ENCODE peak calls at places on chromosomes 3 and 15, in six cellular contexts. M is nephron progenitor cell; Y is activated naive CD8-positive, alpha-beta T cell treated with anti-CD3 and anti-CD28 coated beads, Interleukin-2, amount 50 U/mL, for 24 hours; E is stimulated activated CD4-positive, alpha-beta T cell treated with anti-CD3 and anti-CD28 coated beads, Interleukin-1b, Interleukin-23, amount 100 ng/mL, for 1 hour; V is mucosa of descending colon; P is A172. G is an unnamed sample.

GRCh38 chr15:95825198-95825597 is 505.3 kb upstream of the NR2F2 start:
- DNase-seq in M (no peak), Y (no peak), E (no peak), V (no peak), P (no peak), G (no peak)

GRCh38 chr3:63900459-63900858 is 11.7 kb downstream of the SCAANT1 start:
- DNase-seq in M (no peak), Y (no peak), E (no peak), V (no peak), P (no peak), G (no peak)

GRCh38 chr15:62711691-62712454 is 330.7 kb upstream of the TPM1 start:
- DNase-seq in M (no peak), Y (peak), E (no peak), V (no peak), P (peak), G (peak)

GRCh38 chr3:190721330-190721729 is 141.2 kb downstream of the GMNC start:
- DNase-seq in M (peak), Y (no peak), E (no peak), V (no peak), P (no peak), G (no peak)

GRCh38 chr15:100733088-100733487 is 130.7 kb downstream of the ASB7 start:
- DNase-seq in M (no peak), Y (no peak), E (no peak), V (no peak), P (peak), G (no peak)

GRCh38 chr15:95174880-95175279 is 943.5 kb downstream of the MCTP2 start:
- DNase-seq in M (no peak), Y (no peak), E (no peak), V (no peak), P (no peak), G (no peak)

GRCh38 chr3:14124223-14124614 is 451 bp downstream of the CHCHD4 start:
- DNase-seq in M (peak), Y (peak), E (peak), V (peak), P (no peak), G (peak)

GRCh38 chr3:72199530-72199929 is 414.6 kb upstream of the PROK2 start:
- DNase-seq in M (no peak), Y (no peak), E (no peak), V (no peak), P (no peak), G (no peak)

GRCh38 chr3:135097276-135097946 is 302.4 kb downstream of the EPHB1 start:
- DNase-seq in M (no peak), Y (no peak), E (no peak), V (no peak), P (no peak), G (no peak)

GRCh38 chr3:119033393-119034255 is 1.0 kb downstream of the IGSF11 start:
- DNase-seq in M (no peak), Y (no peak), E (no peak), V (no peak), P (no peak), G (no peak)

GRCh38 chr3:16406175-16406574 is 107.3 kb downstream of the RFTN1 start:
- DNase-seq in M (no peak), Y (no peak), E (no peak), V (no peak), P (no peak), G (no peak)

GRCh38 chr15:55343168-55343567 is 24.1 kb downstream of the PIGB start:
- DNase-seq in M (no peak), Y (no peak), E (no peak), V (no peak), P (no peak), G (no peak)

GRCh38 chr3:18445421-18446066 is 20.4 kb upstream of the SATB1 start:
- DNase-seq in M (no peak), Y (peak), E (peak), V (no peak), P (no peak), G (peak)

GRCh38 chr15:61275901-61276300 is 46.8 kb upstream of the RORA start:
- DNase-seq in M (no peak), Y (no peak), E (no peak), V (no peak), P (no peak), G (no peak)

GRCh38 chr3:2262204-2262603 is 163.5 kb downstream of the CNTN4 start:
- DNase-seq in M (no peak), Y (no peak), E (no peak), V (no peak), P (no peak), G (no peak)

GRCh38 chr15:91258436-91258779 is 158.4 kb downstream of the SV2B start:
- DNase-seq in M (no peak), Y (peak), E (no peak), V (no peak), P (peak), G (no peak)

GRCh38 chr3:133572158-133573053 is 1.1 kb upstream of the CDV3 start:
- DNase-seq in M (no peak), Y (no peak), E (no peak), V (peak), P (peak), G (peak)

GRCh38 chr15:68644088-68644904 is 65.5 kb downstream of the CORO2B start:
- DNase-seq in M (no peak), Y (no peak), E (no peak), V (no peak), P (peak), G (no peak)

GRCh38 chr15:81256916-81257315 is 60.2 kb downstream of the IL16 start:
- DNase-seq in M (no peak), Y (no peak), E (no peak), V (no peak), P (peak), G (no peak)

GRCh38 chr15:40769310-40770146 is at the start of gene C15orf62:
- DNase-seq in M (no peak), Y (peak), E (peak), V (peak), P (peak), G (peak)

GRCh38 chr15:77528290-77528967 is 104.3 kb downstream of the LINGO1 start:
- DNase-seq in M (no peak), Y (no peak), E (no peak), V (no peak), P (no peak), G (no peak)

GRCh38 chr15:42890161-42890913 is 30.2 kb downstream of the TTBK2 start:
- DNase-seq in M (no peak), Y (no peak), E (no peak), V (no peak), P (peak), G (no peak)

GRCh38 chr3:172201136-172201989 is 162.0 kb downstream of the FNDC3B start:
- DNase-seq in M (no peak), Y (no peak), E (no peak), V (peak), P (peak), G (no peak)

GRCh38 chr3:13132281-13132680 is 59.1 kb upstream of the IQSEC1 start:
- DNase-seq in M (no peak), Y (no peak), E (no peak), V (no peak), P (no peak), G (no peak)

GRCh38 chr3:41075958-41076357 is 123.3 kb upstream of the CTNNB1 start:
- DNase-seq in M (no peak), Y (no peak), E (no peak), V (no peak), P (no peak), G (no peak)

GRCh38 chr3:107676469-107677309 is 153.9 kb downstream of the BBX start:
- DNase-seq in M (no peak), Y (no peak), E (no peak), V (no peak), P (peak), G (no peak)

GRCh38 chr3:51934991-51935885 is 6.5 kb downstream of the RRP9 start:
- DNase-seq in M (no peak), Y (no peak), E (no peak), V (no peak), P (no peak), G (no peak)

GRCh38 chr3:452221-452620 is 255.7 kb downstream of the CHL1 start:
- DNase-seq in M (no peak), Y (no peak), E (no peak), V (no peak), P (no peak), G (no peak)

GRCh38 chr3:194671511-194671899 is 486 bp downstream of the LSG1 start:
- DNase-seq in M (no peak), Y (no peak), E (no peak), V (no peak), P (peak), G (no peak)

GRCh38 chr15:68698708-68699107 is 119.9 kb downstream of the CORO2B start:
- DNase-seq in M (no peak), Y (no peak), E (no peak), V (no peak), P (no peak), G (no peak)

GRCh38 chr3:128367726-128368125 is 99.0 kb downstream of the DNAJB8 start:
- DNase-seq in M (no peak), Y (no peak), E (no peak), V (no peak), P (peak), G (no peak)

GRCh38 chr3:12893872-12894271 is 52.5 kb upstream of the RPL32 start:
- DNase-seq in M (no peak), Y (no peak), E (no peak), V (no peak), P (no peak), G (no peak)

GRCh38 chr3:104281713-104282112 is 1085.0 kb upstream of the ALCAM start:
- DNase-seq in M (no peak), Y (no peak), E (no peak), V (no peak), P (no peak), G (no peak)

GRCh38 chr3:17605032-17605431 is 137.4 kb downstream of the TBC1D5 start:
- DNase-seq in M (no peak), Y (no peak), E (no peak), V (no peak), P (peak), G (no peak)

GRCh38 chr15:60649845-60650548 is 171.1 kb upstream of the ICE2 start:
- DNase-seq in M (no peak), Y (peak), E (peak), V (no peak), P (no peak), G (peak)

GRCh38 chr15:52136471-52136993 is 24.0 kb upstream of the BCL2L10 start:
- DNase-seq in M (no peak), Y (no peak), E (no peak), V (no peak), P (no peak), G (no peak)

GRCh38 chr3:160133757-160134156 is 91.5 kb upstream of the C3orf80 start:
- DNase-seq in M (no peak), Y (no peak), E (no peak), V (no peak), P (peak), G (no peak)